ENCODE peak calls at places on chromosomes 1 and 21, in four cellular contexts. D, L, C and B are unnamed samples.

GRCh38 chr1:93774707-93775106 is 93.1 kb upstream of the BCAR3 start:
- DNase-seq in C (no peak), L (no peak), D (no peak), B (no peak)

GRCh38 chr1:54111624-54112023 is 41.2 kb downstream of the CDCP2 start:
- DNase-seq in C (no peak), L (no peak), D (no peak), B (no peak)

GRCh38 chr1:13950637-13951036 is 250.6 kb downstream of the PRDM2 start:
- DNase-seq in D (no peak), C (no peak), L (no peak), B (no peak)

GRCh38 chr21:44057960-44058651 is 46.0 kb downstream of the TRAPPC10 start:
- DNase-seq in L (no peak), C (no peak), D (no peak), B (no peak)

GRCh38 chr1:818611-819291 is 105.0 kb upstream of the SAMD11 start:
- DNase-seq in D (no peak), L (no peak), C (no peak), B (no peak)

GRCh38 chr1:33186936-33187335 is 5.1 kb upstream of the TRIM62 start:
- DNase-seq in L (no peak), D (no peak), C (no peak), B (no peak)

GRCh38 chr1:30472009-30472408 is 251.4 kb downstream of the MATN1 start:
- DNase-seq in D (no peak), L (no peak), C (peak), B (no peak)

GRCh38 chr1:76727520-76727919 is 139.8 kb upstream of the ST6GALNAC5 start:
- DNase-seq in D (no peak), C (no peak), L (no peak), B (no peak)

GRCh38 chr1:3610165-3610822 is 1.0 kb downstream of the MEGF6 start:
- DNase-seq in C (no peak), L (no peak), D (no peak), B (no peak)

GRCh38 chr1:2452583-2453315 is 23.3 kb upstream of the PLCH2 start:
- DNase-seq in D (no peak), C (peak), L (no peak), B (no peak)

GRCh38 chr1:235077163-235077540 is 51.5 kb downstream of the TOMM20 start:
- DNase-seq in L (no peak), D (no peak), C (no peak), B (no peak)

GRCh38 chr1:219174672-219175564 is 1.2 kb downstream of the LYPLAL1 start:
- DNase-seq in L (peak), D (peak), C (peak), B (no peak)

GRCh38 chr1:204319027-204319426 is 40.7 kb downstream of the PLEKHA6 start:
- DNase-seq in C (no peak), D (no peak), L (no peak), B (no peak)

GRCh38 chr21:25561668-25562641 is 45.3 kb downstream of the MRPL39 start:
- DNase-seq in L (peak), C (peak), D (peak), B (peak)

GRCh38 chr21:15557925-15558324 is 171.9 kb upstream of the USP25 start:
- DNase-seq in L (no peak), D (no peak), C (no peak), B (no peak)

GRCh38 chr1:235315735-235316134 is 12.2 kb downstream of the ARID4B start:
- DNase-seq in C (no peak), D (no peak), L (no peak), B (no peak)

GRCh38 chr1:98306517-98307089 is 354.9 kb upstream of the SNX7 start:
- DNase-seq in L (no peak), C (no peak), D (no peak), B (no peak)

GRCh38 chr1:170698711-170699275 is 34.9 kb downstream of the PRRX1 start:
- DNase-seq in D (no peak), C (no peak), L (no peak), B (no peak)

GRCh38 chr1:188668083-188668482 is 1809.6 kb downstream of the BRINP3 start:
- DNase-seq in C (no peak), L (no peak), D (no peak), B (no peak)

GRCh38 chr1:157090771-157091170 is 8.8 kb downstream of the ETV3L start:
- DNase-seq in C (no peak), L (no peak), D (no peak), B (no peak)